ENCODE peak calls at places on chromosomes 6 and 20, in seven cellular contexts. S is tibial nerve, H is upper lobe of left lung, B is HepG2, U is A549, L is suprapubic skin, M is stomach. W is an unnamed sample.

GRCh38 chr6:33696538-33697518 is 14.7 kb downstream of the UQCC2 start:
- DNase-seq in H (peak; percentile 45), B (no peak), U (no peak), S (no peak), M (peak; percentile 77), L (peak; percentile 70), W (peak; percentile 52)

GRCh38 chr6:154223296-154223695 is 133.3 kb downstream of the IPCEF1 start:
- DNase-seq in B (no peak), S (no peak), L (no peak), H (no peak), U (no peak), M (no peak), W (no peak)

GRCh38 chr20:40657526-40657925 is 31.5 kb downstream of the MAFB start:
- DNase-seq in H (no peak), L (no peak), U (no peak), M (no peak), B (no peak), S (no peak), W (no peak)

GRCh38 chr6:3449750-3450305 is 7.0 kb downstream of the SLC22A23 start:
- DNase-seq in H (no peak), M (no peak), S (no peak), B (no peak), U (no peak), L (no peak), W (no peak)

GRCh38 chr6:33812669-33813068 is 8.9 kb upstream of the MLN start:
- DNase-seq in L (no peak), M (peak; percentile 35), S (no peak), U (peak; percentile 39), B (peak; percentile 48), H (peak; percentile 31), W (peak; percentile 35)

GRCh38 chr6:85676086-85676729 is 33.5 kb upstream of the SYNCRIP start:
- DNase-seq in B (no peak), M (no peak), H (no peak), S (no peak), L (no peak), U (no peak), W (no peak)

GRCh38 chr6:62393608-62394007 is 107.6 kb upstream of the KHDRBS2 start:
- DNase-seq in S (no peak), B (no peak), H (no peak), L (no peak), U (no peak), M (no peak), W (no peak)

GRCh38 chr6:4929319-4929718 is 74.5 kb downstream of the RPP40 start:
- DNase-seq in B (no peak), L (no peak), S (no peak), M (no peak), U (no peak), H (no peak), W (no peak)

GRCh38 chr6:128512296-128512695 is 8.1 kb downstream of the PTPRK start:
- DNase-seq in L (no peak), S (no peak), U (no peak), M (no peak), B (no peak), H (no peak), W (no peak)

GRCh38 chr6:158843751-158844683 is 24.8 kb upstream of the EZR start:
- DNase-seq in H (no peak), S (no peak), M (no peak), L (no peak), U (no peak), B (peak; percentile 20), W (no peak)

GRCh38 chr6:90458353-90459224 is 128.3 kb downstream of the MAP3K7 start:
- DNase-seq in M (no peak), S (no peak), L (no peak), B (no peak), U (no peak), H (no peak), W (no peak)

GRCh38 chr6:82246802-82247633 is 526 bp downstream of the IBTK start:
- DNase-seq in H (peak; percentile 71), S (no peak), B (peak; percentile 83), U (peak; percentile 40), M (peak; percentile 41), L (no peak), W (no peak)

GRCh38 chr6:53578371-53578770 is 33.5 kb upstream of the GCLC start:
- DNase-seq in B (no peak), U (no peak), S (no peak), M (no peak), H (no peak), L (no peak), W (no peak)

GRCh38 chr20:41316602-41317535 is 662 bp downstream of the ZHX3 start:
- DNase-seq in M (peak; percentile 75), U (peak; percentile 87), S (peak; percentile 76), L (peak; percentile 91), B (peak; percentile 58), H (peak; percentile 79), W (peak; percentile 84)

GRCh38 chr6:46347669-46348068 is 143.6 kb downstream of the RCAN2 start:
- DNase-seq in M (no peak), L (no peak), H (no peak), B (no peak), S (no peak), U (no peak), W (no peak)

GRCh38 chr6:23244300-23244699 is 674.9 kb downstream of the HDGFL1 start:
- DNase-seq in S (no peak), H (no peak), M (no peak), U (no peak), B (no peak), L (no peak), W (no peak)

GRCh38 chr6:41682497-41682961 is 44.3 kb downstream of the MDFI start:
- DNase-seq in B (no peak), L (no peak), H (no peak), U (no peak), S (no peak), M (peak; percentile 59), W (peak; percentile 41)

GRCh38 chr6:149750136-149750609 is 632 bp downstream of the PCMT1 start:
- DNase-seq in B (peak; percentile 80), S (no peak), L (peak; percentile 75), H (peak; percentile 62), M (peak; percentile 30), U (peak; percentile 47), W (peak; percentile 32)

GRCh38 chr6:154593122-154593521 is 82.6 kb upstream of the CNKSR3 start:
- DNase-seq in H (no peak), S (no peak), U (no peak), L (no peak), M (no peak), B (peak; percentile 16), W (no peak)

GRCh38 chr20:33915726-33916331 is 77.9 kb upstream of the RALY start:
- DNase-seq in B (peak; percentile 47), S (no peak), U (peak; percentile 84), L (no peak), M (peak; percentile 52), H (peak; percentile 45), W (peak; percentile 37)

GRCh38 chr6:53306819-53307347 is 41.9 kb downstream of the ELOVL5 start:
- DNase-seq in S (no peak), L (no peak), U (no peak), H (no peak), B (peak; percentile 89), M (no peak), W (no peak)

GRCh38 chr20:36273414-36274247 is 32.5 kb upstream of the DLGAP4 start:
- DNase-seq in U (peak; percentile 28), H (no peak), L (no peak), M (no peak), S (no peak), B (no peak), W (no peak)

GRCh38 chr6:4253604-4254211 is 118.3 kb upstream of the ECI2 start:
- DNase-seq in M (peak; percentile 32), L (no peak), H (no peak), B (peak; percentile 20), U (peak; percentile 18), S (no peak), W (no peak)

GRCh38 chr6:138499303-138499991 is at the start of gene NHSL1:
- DNase-seq in H (no peak), S (no peak), L (no peak), U (no peak), B (peak; percentile 84), M (no peak), W (no peak)

GRCh38 chr6:78483546-78483945 is 383.8 kb upstream of the IRAK1BP1 start:
- DNase-seq in U (no peak), B (no peak), S (no peak), L (no peak), M (no peak), H (no peak), W (no peak)

GRCh38 chr6:141443032-141443431 is 689.7 kb upstream of the GJE1 start:
- DNase-seq in M (no peak), U (no peak), B (no peak), H (no peak), S (no peak), L (no peak), W (no peak)

GRCh38 chr6:64330694-64331309 is 695.2 kb downstream of the PHF3 start:
- DNase-seq in S (peak; percentile 19), H (peak; percentile 59), L (no peak), B (peak; percentile 55), U (no peak), M (peak; percentile 83), W (peak; percentile 25)

GRCh38 chr6:157800420-157801237 is 22.4 kb upstream of the SNX9 start:
- DNase-seq in B (no peak), S (no peak), L (no peak), M (no peak), H (no peak), U (no peak), W (no peak)

GRCh38 chr20:49347156-49347555 is 69.3 kb upstream of the ZNFX1 start:
- DNase-seq in B (no peak), M (no peak), U (no peak), L (no peak), H (no peak), S (no peak), W (no peak)

GRCh38 chr6:106974337-106974998 is at the start of gene CD24:
- DNase-seq in M (peak; percentile 86), L (peak; percentile 68), S (no peak), B (no peak), U (peak; percentile 36), H (peak; percentile 43), W (no peak)
- TF ChIP-seq EP300 in M (no peak), L (no peak), S (no peak), B (no peak), U (peak; percentile 18), H (no peak), W (no peak)

GRCh38 chr6:169009658-169010057 is 244.0 kb downstream of the THBS2 start:
- DNase-seq in H (no peak), S (no peak), M (no peak), L (no peak), U (no peak), B (no peak), W (no peak)
- H3K4me1 ChIP-seq in H (no peaks in the 10 kb centered on the region), S (no peaks in the 10 kb centered on the region), M (no peaks in the 10 kb centered on the region), L (no peaks in the 10 kb centered on the region), U (no peaks in the 10 kb centered on the region), B (no peaks in the 10 kb centered on the region), W (no peaks in the 10 kb centered on the region)

GRCh38 chr20:31869942-31870702 is at the start of the genes DUSP15 and TTLL9:
- DNase-seq in H (peak; percentile 60), B (no peak), S (peak; percentile 29), L (no peak), M (peak; percentile 55), U (no peak), W (peak; percentile 70)
- TF ChIP-seq EP300 in H (no peak), B (no peak), S (no peak), L (no peak), M (no peak), U (no peak), W (no peak)

GRCh38 chr6:16136536-16137450 is 7.9 kb downstream of the MYLIP start:
- DNase-seq in L (no peak), H (peak; percentile 37), B (no peak), M (peak; percentile 40), U (no peak), S (no peak), W (no peak)
- H3K4me1 ChIP-seq in L (peaks cover 91% of the 10 kb centered on the region), H (peaks cover 75% of the 10 kb centered on the region), B (peaks cover 5% of the 10 kb centered on the region), M (peaks cover 70% of the 10 kb centered on the region), U (peaks cover 60% of the 10 kb centered on the region), S (peaks cover 48% of the 10 kb centered on the region), W (peaks cover 10% of the 10 kb centered on the region)

W was measured in ovary.